ENCODE peak calls at places on chromosome 11, in eight cellular contexts. V, S, J, Z, E, W, K and F are unnamed samples.

GRCh38 chr11:124832571-124832970 is 32.4 kb upstream of the MSANTD2 start:
- DNase-seq in V (no peak), S (no peak), J (no peak), Z (no peak), E (no peak), W (peak; percentile 75), K (no peak), F (no peak)

GRCh38 chr11:61264371-61264770 is 23.4 kb downstream of the PGA5 start:
- DNase-seq in V (no peak), S (no peak), J (no peak), Z (no peak), E (no peak), W (no peak), K (no peak), F (no peak)

GRCh38 chr11:95494167-95494566 is 263.2 kb upstream of the SESN3 start:
- DNase-seq in V (no peak), S (no peak), J (no peak), Z (no peak), E (no peak), W (no peak), K (no peak), F (no peak)

GRCh38 chr11:59145534-59145933 is 2.9 kb downstream of the FAM111A start:
- DNase-seq in V (no peak), S (no peak), J (no peak), Z (no peak), E (no peak), W (peak; percentile 67), K (no peak), F (no peak)

GRCh38 chr11:11250470-11250869 is 102.6 kb downstream of the CSNK2A3 start:
- DNase-seq in V (no peak), S (no peak), J (no peak), Z (no peak), E (no peak), W (no peak), K (no peak), F (peak; percentile 24)

GRCh38 chr11:106424111-106424510 is 346.6 kb downstream of the AASDHPPT start:
- DNase-seq in V (no peak), S (no peak), J (no peak), Z (no peak), E (no peak), W (peak; percentile 89), K (no peak), F (no peak)

GRCh38 chr11:2772544-2773031 is 72.8 kb upstream of the KCNQ1OT1 start:
- DNase-seq in V (no peak), S (peak; percentile 38), J (no peak), Z (no peak), E (no peak), W (peak; percentile 52), K (peak; percentile 10), F (peak; percentile 31)

GRCh38 chr11:112115389-112115788 is 28.7 kb downstream of the SDHD start:
- DNase-seq in V (no peak), S (no peak), J (no peak), Z (no peak), E (no peak), W (no peak), K (no peak), F (no peak)

GRCh38 chr11:133950874-133951483 is 5.8 kb downstream of the IGSF9B start:
- DNase-seq in V (no peak), S (no peak), J (peak; percentile 81), Z (no peak), E (peak; percentile 62), W (no peak), K (peak; percentile 86), F (peak; percentile 75)

GRCh38 chr11:44621140-44621681 is 55.7 kb downstream of the CD82 start:
- DNase-seq in V (peak; percentile 83), S (peak; percentile 84), J (peak; percentile 96), Z (peak; percentile 86), E (peak; percentile 86), W (peak; percentile 25), K (peak; percentile 77), F (peak; percentile 96)

GRCh38 chr11:101327908-101328307 is 198.3 kb upstream of the PGR start:
- DNase-seq in V (no peak), S (no peak), J (no peak), Z (no peak), E (no peak), W (peak; percentile 50), K (no peak), F (no peak)

GRCh38 chr11:112863304-112863703 is 97.9 kb upstream of the NCAM1 start:
- DNase-seq in V (no peak), S (no peak), J (no peak), Z (no peak), E (peak; percentile 30), W (no peak), K (peak; percentile 37), F (no peak)

DNA sequence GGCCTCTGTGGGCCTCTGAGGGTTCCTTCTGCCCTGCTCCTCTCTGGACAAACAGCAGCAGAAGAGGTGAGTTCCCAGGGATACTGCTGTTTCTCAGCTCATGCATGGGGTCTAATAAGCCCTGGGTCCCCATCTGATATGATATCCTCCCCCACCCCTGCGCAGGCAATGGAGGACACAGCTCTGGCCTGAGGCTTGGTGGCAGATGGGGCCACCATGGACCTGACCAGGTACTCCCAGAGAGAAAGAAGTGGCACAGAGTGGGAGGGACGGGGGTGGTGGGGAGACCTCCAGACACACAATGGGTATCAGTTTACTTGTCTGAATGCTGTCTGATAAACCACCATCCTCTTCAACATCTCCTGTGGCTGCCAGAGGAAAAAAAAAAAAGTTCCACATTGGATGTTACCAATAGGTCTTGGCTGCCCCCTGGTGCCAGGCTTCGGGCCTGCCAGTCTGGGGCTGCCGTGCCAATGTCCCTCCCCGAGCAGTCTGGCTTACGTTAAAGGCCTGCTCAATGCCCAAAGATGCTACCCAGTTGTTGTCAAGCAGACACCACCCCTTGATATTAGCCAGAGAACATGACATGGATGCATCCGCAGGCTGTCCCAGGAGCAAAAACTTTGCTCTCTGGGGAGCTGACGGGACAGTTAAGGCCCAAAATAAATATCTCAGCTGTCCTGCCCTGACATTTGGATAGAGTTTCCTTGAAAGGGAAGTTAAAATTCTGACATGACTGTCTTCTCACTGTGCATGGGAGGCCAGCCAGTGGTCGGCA is 27.9 kb upstream of the ABCC8 start:
- DNase-seq in V (peak; percentile 91), S (peak; percentile 82), J (peak; percentile 90), Z (peak; percentile 67), E (peak; percentile 88), W (peak; percentile 47), K (peak; percentile 84), F (peak; percentile 93)
- H3K27me3 ChIP-seq in V (no peaks in the 10 kb centered on the region), S (no peaks in the 10 kb centered on the region), J (no peaks in the 10 kb centered on the region), Z (no peaks in the 10 kb centered on the region), E (no peaks in the 10 kb centered on the region), W (peaks cover 4% of the 10 kb centered on the region), K (no peaks in the 10 kb centered on the region), F (no peaks in the 10 kb centered on the region)

DNA sequence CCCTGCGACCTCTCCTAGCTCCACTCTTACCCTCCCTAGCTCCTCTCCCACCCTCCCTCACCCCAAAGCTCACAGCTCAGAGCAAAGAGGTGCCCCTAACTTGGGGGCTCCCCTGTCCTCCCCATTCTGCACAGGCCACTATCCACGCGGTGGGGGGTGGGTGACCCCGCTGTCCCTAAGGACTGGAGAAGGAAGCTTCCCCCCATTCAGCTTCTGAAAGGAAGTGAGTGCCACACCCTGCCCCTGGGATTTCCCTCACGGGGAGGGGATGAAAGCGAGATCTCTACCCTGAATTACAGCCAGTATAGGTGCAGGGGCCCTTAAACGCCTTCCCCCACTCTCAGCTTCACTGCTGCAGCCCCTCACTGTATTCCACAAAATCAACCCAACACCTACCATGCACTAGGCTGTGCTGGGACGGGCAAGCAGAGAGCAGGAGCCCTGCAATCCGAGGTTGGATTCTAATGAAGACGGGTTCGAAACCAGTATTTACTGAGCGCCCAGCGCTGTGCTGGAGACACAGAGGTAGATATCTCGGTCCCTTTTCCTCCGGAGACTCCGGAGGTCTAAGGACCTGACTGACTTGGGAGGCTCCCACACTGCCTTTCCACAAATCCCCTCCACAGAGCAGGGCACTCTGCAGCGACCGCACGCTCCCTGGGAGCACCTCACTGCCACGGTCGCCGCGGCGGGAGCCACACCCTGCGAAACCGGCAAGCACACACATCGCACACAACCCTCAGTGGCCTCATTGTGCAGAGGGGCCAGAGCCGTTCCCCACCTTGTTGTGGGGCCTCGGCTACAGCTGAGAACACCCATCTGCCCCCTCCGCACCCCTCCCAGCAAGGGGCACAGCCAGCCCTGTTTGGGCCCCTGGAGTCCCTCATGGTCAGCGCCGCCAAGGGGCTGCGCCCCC is 1.8 kb downstream of the AHNAK start:
- DNase-seq in V (peak; percentile 69), S (no peak), J (peak; percentile 66), Z (no peak), E (no peak), W (peak; percentile 15), K (peak; percentile 72), F (peak; percentile 65)
- H3K27me3 ChIP-seq in V (no peaks in the 10 kb centered on the region), S (no peaks in the 10 kb centered on the region), J (peaks cover 60% of the 10 kb centered on the region), Z (no peaks in the 10 kb centered on the region), E (peaks cover 14% of the 10 kb centered on the region), W (no peaks in the 10 kb centered on the region), K (no peaks in the 10 kb centered on the region), F (no peaks in the 10 kb centered on the region)

GRCh38 chr11:68970921-68971636 is 9.7 kb downstream of the MRGPRD start:
- DNase-seq in V (peak; percentile 36), S (peak; percentile 24), J (no peak), Z (no peak), E (no peak), W (no peak), K (no peak), F (no peak)

GRCh38 chr11:68974421-68975194 is 6.2 kb downstream of the MRGPRD start:
- DNase-seq in V (peak; percentile 53), S (peak; percentile 38), J (peak; percentile 83), Z (peak; percentile 75), E (no peak), W (peak; percentile 20), K (no peak), F (peak; percentile 76)

GRCh38 chr11:68976095-68976494 is 4.7 kb downstream of the MRGPRD start:
- DNase-seq in V (no peak), S (peak; percentile 20), J (no peak), Z (no peak), E (no peak), W (no peak), K (no peak), F (no peak)

GRCh38 chr11:68976563-68976962 is 4.2 kb downstream of the MRGPRD start:
- DNase-seq in V (peak; percentile 22), S (peak; percentile 25), J (no peak), Z (no peak), E (no peak), W (no peak), K (no peak), F (no peak)

DNA sequence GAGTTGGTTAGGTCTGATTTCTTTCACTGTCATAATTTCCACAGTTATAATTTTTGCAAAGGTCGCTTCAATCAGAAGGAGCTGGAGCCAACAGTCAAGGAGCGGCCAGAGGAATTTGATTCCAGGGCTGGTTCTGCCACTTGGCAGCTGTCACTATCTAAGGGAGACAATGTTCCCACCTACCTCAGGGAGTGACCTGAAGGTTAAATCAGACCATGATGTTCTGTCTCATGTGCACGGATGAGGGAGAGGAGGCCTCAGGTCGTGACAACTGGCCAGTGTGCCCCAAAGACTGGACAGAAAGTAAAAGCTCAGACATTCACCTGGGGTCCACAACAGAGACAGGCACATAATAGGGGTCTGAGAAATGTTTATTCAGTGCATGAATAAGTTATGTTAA is 7.6 kb downstream of the MRGPRD start:
- DNase-seq in V (no peak), S (peak; percentile 18), J (no peak), Z (no peak), E (no peak), W (no peak), K (no peak), F (no peak)
- H3K27me3 ChIP-seq in V (no peaks in the 10 kb centered on the region), S (no peaks in the 10 kb centered on the region), J (no peaks in the 10 kb centered on the region), Z (no peaks in the 10 kb centered on the region), E (no peaks in the 10 kb centered on the region), W (peaks cover 6% of the 10 kb centered on the region), K (no peaks in the 10 kb centered on the region), F (no peaks in the 10 kb centered on the region)

DNA sequence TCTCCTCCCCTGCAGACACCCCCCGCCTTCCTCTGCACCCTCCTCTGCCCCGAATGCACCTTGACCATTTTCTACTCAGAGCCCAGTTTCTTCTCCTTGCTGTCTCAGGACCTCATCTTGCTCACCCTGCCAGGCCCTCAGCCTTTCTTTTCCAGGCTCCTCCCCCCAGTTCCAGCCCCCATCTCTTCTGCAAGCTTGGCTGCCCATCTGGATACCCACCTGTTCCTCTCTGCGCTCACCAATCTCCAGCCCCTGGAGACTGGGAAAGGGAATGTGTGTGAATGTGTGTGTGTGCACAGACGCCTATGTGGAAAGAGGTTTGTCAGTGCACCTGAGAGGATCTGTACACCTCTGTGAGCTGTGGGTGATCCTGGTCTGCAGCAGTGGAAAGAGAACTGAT is 36.4 kb downstream of the SLC22A12 start:
- DNase-seq in V (no peak), S (no peak), J (no peak), Z (no peak), E (no peak), W (no peak), K (no peak), F (no peak)
- H3K27me3 ChIP-seq in V (no peaks in the 10 kb centered on the region), S (no peaks in the 10 kb centered on the region), J (peaks cover 13% of the 10 kb centered on the region), Z (no peaks in the 10 kb centered on the region), E (peaks cover 21% of the 10 kb centered on the region), W (peaks cover 7% of the 10 kb centered on the region), K (no peaks in the 10 kb centered on the region), F (no peaks in the 10 kb centered on the region)